ENCODE peak calls at places on chromosomes 3 and 15, in four cellular contexts. K is HEK293T, X is H54, E is cardiac fibroblast. M is an unnamed sample.

GRCh38 chr15:80749589-80749988 is 29.6 kb upstream of the CEMIP start:
- DNase-seq in K (no peak), X (no peak), E (no peak), M (no peak)

GRCh38 chr15:40249477-40250303 is 10.8 kb downstream of the PAK6 start:
- DNase-seq in K (no peak), X (peak), E (peak), M (no peak)

GRCh38 chr15:59622289-59622688 is 10.7 kb downstream of the GCNT3 start:
- DNase-seq in K (peak), X (peak), E (peak), M (peak)

GRCh38 chr3:134666466-134666865 is 15.6 kb upstream of the KY start:
- DNase-seq in K (no peak), X (peak), E (peak), M (no peak)

GRCh38 chr3:62188547-62189375 is 184.6 kb downstream of the FEZF2 start:
- DNase-seq in K (peak), X (peak), E (peak), M (peak)

GRCh38 chr15:25684521-25685215 is 178.5 kb downstream of the ATP10A start:
- DNase-seq in K (no peak), X (no peak), E (peak), M (no peak)

GRCh38 chr3:40366203-40367162 is 20.5 kb upstream of the ENTPD3 start:
- DNase-seq in K (no peak), X (no peak), E (peak), M (no peak)

GRCh38 chr3:61876797-61877196 is 315.4 kb downstream of the PTPRG start:
- DNase-seq in K (no peak), X (no peak), E (peak), M (no peak)

GRCh38 chr3:71254658-71255057 is 328.9 kb downstream of the FOXP1 start:
- DNase-seq in K (no peak), X (no peak), E (peak), M (no peak)

GRCh38 chr3:44208086-44208485 is 33.6 kb upstream of the TOPAZ1 start:
- DNase-seq in K (no peak), X (no peak), E (no peak), M (no peak)

GRCh38 chr15:73518180-73518862 is 75.4 kb downstream of the REC114 start:
- DNase-seq in K (no peak), X (no peak), E (no peak), M (no peak)

GRCh38 chr3:58160399-58160798 is 50.4 kb downstream of the DNASE1L3 start:
- DNase-seq in K (no peak), X (no peak), E (no peak), M (no peak)

GRCh38 chr3:142962175-142962519 is 1.3 kb downstream of the PAQR9 start:
- DNase-seq in K (no peak), X (no peak), E (no peak), M (no peak)

GRCh38 chr3:142566096-142566495 is 12.4 kb downstream of the ATR start:
- DNase-seq in K (no peak), X (no peak), E (no peak), M (no peak)

GRCh38 chr15:85929786-85930185 is 135.1 kb upstream of the KLHL25 start:
- DNase-seq in K (no peak), X (no peak), E (no peak), M (no peak)

GRCh38 chr3:34263014-34263714 is 464.7 kb downstream of the PDCD6IP start:
- DNase-seq in K (no peak), X (no peak), E (no peak), M (no peak)

GRCh38 chr3:25664066-25664809 is 469 bp downstream of the TOP2B start:
- DNase-seq in K (peak), X (peak), E (peak), M (peak)

M was measured in HCT116.